ENCODE peak calls at places on chromosomes 12 and 14, in five cellular contexts. U is naive thymus-derived CD4-positive, alpha-beta T cell; Q is fibroblast of lung; F is cardiac muscle cell; P is CD4-positive, alpha-beta T cell. M is an unnamed sample.

GRCh38 chr12:128863957-128864356 is 10.7 kb downstream of the GLT1D1 start:
- DNase-seq in U (no peak), Q (no peak), F (no peak), P (no peak), M (no peak)

GRCh38 chr12:132262256-132263060 is 66.9 kb downstream of the GALNT9 start:
- DNase-seq in U (no peak), Q (no peak), F (no peak), P (no peak), M (no peak)

GRCh38 chr12:75539889-75540288 is 28.5 kb upstream of the KRR1 start:
- DNase-seq in U (no peak), Q (no peak), F (no peak), P (no peak), M (no peak)

GRCh38 chr14:28088125-28088524 is 678.5 kb upstream of the FOXG1 start:
- DNase-seq in U (no peak), Q (no peak), F (no peak), P (no peak), M (no peak)

GRCh38 chr12:122961551-122962329 is 4.5 kb downstream of the ABCB9 start:
- DNase-seq in U (no peak), Q (no peak), F (peak; percentile 38), P (no peak), M (no peak)

GRCh38 chr14:94100847-94101246 is 9.7 kb upstream of the IFI27 start:
- DNase-seq in U (no peak), Q (peak; percentile 56), F (peak; percentile 61), P (no peak), M (no peak)

GRCh38 chr14:92503756-92504491 is 9.7 kb upstream of the RIN3 start:
- DNase-seq in U (no peak), Q (peak; percentile 31), F (peak; percentile 65), P (no peak), M (no peak)

GRCh38 chr12:49540229-49541139 is 1.7 kb downstream of the KCNH3 start:
- DNase-seq in U (no peak), Q (no peak), F (no peak), P (no peak), M (no peak)

GRCh38 chr12:94329366-94329765 is 130.3 kb downstream of the CEP83 start:
- DNase-seq in U (no peak), Q (peak; percentile 31), F (peak; percentile 30), P (no peak), M (no peak)

GRCh38 chr14:91149462-91149861 is 35.6 kb downstream of the DGLUCY start:
- DNase-seq in U (no peak), Q (peak; percentile 100), F (peak; percentile 98), P (no peak), M (no peak)

GRCh38 chr12:53004582-53004981 is 1.7 kb upstream of the EIF4B start:
- DNase-seq in U (no peak), Q (peak; percentile 42), F (peak; percentile 43), P (no peak), M (peak; percentile 15)

GRCh38 chr12:100346660-100347059 is 10.2 kb upstream of the SLC17A8 start:
- DNase-seq in U (no peak), Q (no peak), F (peak; percentile 32), P (no peak), M (no peak)

GRCh38 chr12:116389990-116390655 is 112.6 kb upstream of the MED13L start:
- DNase-seq in U (no peak), Q (peak; percentile 96), F (peak; percentile 94), P (no peak), M (no peak)

GRCh38 chr14:52527052-52527451 is 25.3 kb downstream of the TXNDC16 start:
- DNase-seq in U (no peak), Q (no peak), F (no peak), P (no peak), M (no peak)

GRCh38 chr12:62581288-62582064 is 114.8 kb downstream of the MON2 start:
- DNase-seq in U (no peak), Q (peak; percentile 79), F (peak; percentile 78), P (no peak), M (no peak)

GRCh38 chr12:96471368-96472040 is 17.9 kb upstream of the CFAP54 start:
- DNase-seq in U (no peak), Q (peak; percentile 68), F (peak; percentile 57), P (no peak), M (no peak)

GRCh38 chr12:83318386-83318971 is 631.8 kb downstream of the TMTC2 start:
- DNase-seq in U (no peak), Q (peak; percentile 18), F (no peak), P (no peak), M (no peak)

GRCh38 chr12:130945793-130946492 is 7.8 kb upstream of the ADGRD1 start:
- DNase-seq in U (no peak), Q (peak; percentile 21), F (peak; percentile 83), P (no peak), M (no peak)

GRCh38 chr12:95998611-95999300 is 2.6 kb upstream of the HAL start:
- DNase-seq in U (no peak), Q (peak; percentile 69), F (peak; percentile 74), P (peak; percentile 6), M (peak; percentile 74)

GRCh38 chr12:100964026-100964425 is 169.4 kb downstream of the ANO4 start:
- DNase-seq in U (no peak), Q (no peak), F (no peak), P (no peak), M (no peak)

GRCh38 chr14:42469637-42470426 is 863.2 kb downstream of the LRFN5 start:
- DNase-seq in U (no peak), Q (peak; percentile 25), F (peak; percentile 1), P (no peak), M (no peak)

GRCh38 chr12:4270670-4271432 is 2.7 kb upstream of the CCND2 start:
- DNase-seq in U (peak; percentile 52), Q (peak; percentile 37), F (no peak), P (peak; percentile 17), M (peak; percentile 68)

GRCh38 chr12:85626031-85626781 is 210.0 kb downstream of the RASSF9 start:
- DNase-seq in U (no peak), Q (peak; percentile 86), F (peak; percentile 90), P (no peak), M (peak; percentile 16)

GRCh38 chr14:52400846-52401245 is 86.7 kb downstream of the PTGER2 start:
- DNase-seq in U (no peak), Q (no peak), F (no peak), P (no peak), M (peak; percentile 51)

GRCh38 chr12:33115716-33116115 is 219.1 kb upstream of the PKP2 start:
- DNase-seq in U (no peak), Q (no peak), F (no peak), P (no peak), M (no peak)

GRCh38 chr12:16189849-16190248 is 87.6 kb downstream of the SLC15A5 start:
- DNase-seq in U (no peak), Q (peak; percentile 53), F (peak; percentile 76), P (no peak), M (no peak)

GRCh38 chr12:58580095-58580494 is 340.2 kb downstream of the LRIG3 start:
- DNase-seq in U (no peak), Q (no peak), F (no peak), P (no peak), M (no peak)

GRCh38 chr12:307406-307805 is 44.8 kb upstream of the SLC6A13 start:
- DNase-seq in U (no peak), Q (no peak), F (no peak), P (no peak), M (no peak)

GRCh38 chr14:31241450-31242114 is 34.0 kb upstream of the HECTD1 start:
- DNase-seq in U (no peak), Q (peak; percentile 40), F (peak; percentile 52), P (no peak), M (no peak)

GRCh38 chr14:103520269-103520656 is 2.4 kb downstream of the CKB start:
- DNase-seq in U (no peak), Q (no peak), F (no peak), P (no peak), M (no peak)
- H3K27ac ChIP-seq in U (no peak overlapping the region), Q (no peak overlapping the region), F (no peak overlapping the region), P (no peak overlapping the region), M (no peak overlapping the region)

DNA sequence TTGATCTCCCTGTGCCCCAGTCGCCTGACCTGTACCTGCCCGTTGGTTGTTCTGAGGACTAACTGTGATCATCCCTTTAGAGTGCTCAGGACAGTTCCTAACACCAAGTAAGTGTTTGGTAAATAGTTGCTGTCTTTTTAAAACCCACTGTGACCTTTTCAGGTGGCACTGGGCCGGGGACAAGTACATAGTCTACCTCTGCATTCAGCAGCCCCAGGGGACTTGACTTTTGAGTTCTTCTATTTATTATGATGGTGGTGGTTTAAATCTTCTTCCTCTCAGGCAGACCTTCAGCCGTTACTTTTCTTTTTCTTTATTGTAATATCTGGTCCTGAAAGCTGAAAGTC is 38.8 kb downstream of the EVL start:
- DNase-seq in U (no peak), Q (no peak), F (no peak), P (no peak), M (no peak)
- H3K27ac ChIP-seq in U (peak overlapping the region; percentile 83), Q (no peak overlapping the region), F (no peak overlapping the region), P (peak overlapping the region; percentile 85), M (no peak overlapping the region)

GRCh38 chr12:6827982-6828670 is at the start of gene P3H3:
- DNase-seq in U (peak; percentile 55), Q (peak; percentile 54), F (peak; percentile 63), P (no peak), M (no peak)
- H3K27ac ChIP-seq in U (peak within 1 kb of the TSS; percentile 53), Q (peak within 1 kb of the TSS; percentile 90), F (peak within 1 kb of the TSS; percentile 75), P (no peak within 1 kb of the TSS), M (no peak within 1 kb of the TSS)

DNA sequence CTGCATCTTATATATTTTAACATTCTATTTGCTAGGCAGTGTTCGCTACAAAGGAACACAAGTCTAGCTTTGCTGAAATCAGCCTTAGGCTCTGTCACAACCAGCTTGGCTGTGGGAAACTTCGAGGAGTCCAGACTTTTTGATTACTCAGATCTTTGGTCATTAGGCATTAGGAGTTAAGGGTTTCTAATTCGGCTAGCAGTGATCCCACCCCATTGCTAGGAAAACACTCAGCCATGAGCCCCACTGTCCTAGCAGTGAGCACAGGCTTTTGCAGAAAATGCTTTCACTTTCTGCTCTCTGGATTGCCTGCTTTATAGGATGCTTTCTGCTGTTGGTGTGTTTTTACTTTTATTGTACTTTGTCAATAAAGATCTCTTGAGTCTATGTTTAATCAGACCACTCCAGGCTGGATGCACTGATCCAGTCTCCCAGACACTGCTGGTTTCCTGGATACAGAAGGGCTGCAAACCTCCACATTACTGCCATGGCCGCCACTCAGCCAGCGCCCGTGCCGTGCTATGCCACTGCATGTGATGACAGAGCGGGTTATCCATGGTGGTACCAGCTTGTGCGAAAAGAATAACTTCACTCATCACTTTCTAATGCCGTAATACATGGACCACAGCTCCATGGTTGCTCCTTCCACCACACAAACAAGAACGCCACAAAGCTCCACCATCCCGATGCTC is 41.0 kb upstream of the PYGL start:
- DNase-seq in U (no peak), Q (peak; percentile 11), F (peak; percentile 12), P (no peak), M (no peak)
- H3K27ac ChIP-seq in U (no peak overlapping the region), Q (no peak overlapping the region), F (no peak overlapping the region), P (no peak overlapping the region), M (no peak overlapping the region)

GRCh38 chr14:75648066-75648838 is 12.4 kb downstream of the ERG28 start:
- DNase-seq in U (no peak), Q (peak; percentile 96), F (peak; percentile 92), P (no peak), M (no peak)

GRCh38 chr14:75649773-75650172 is 10.9 kb downstream of the ERG28 start:
- DNase-seq in U (no peak), Q (no peak), F (no peak), P (no peak), M (no peak)

GRCh38 chr14:75649337-75649736 is 11.3 kb downstream of the ERG28 start:
- DNase-seq in U (no peak), Q (no peak), F (no peak), P (no peak), M (no peak)

GRCh38 chr14:75646762-75647161 is 13.9 kb downstream of the ERG28 start:
- DNase-seq in U (no peak), Q (no peak), F (no peak), P (no peak), M (no peak)

GRCh38 chr14:75647650-75648049 is 13.0 kb downstream of the ERG28 start:
- DNase-seq in U (no peak), Q (peak; percentile 76), F (peak; percentile 70), P (no peak), M (no peak)
- H3K27ac ChIP-seq in U (no peak overlapping the region), Q (peak overlapping the region; percentile 84), F (peak overlapping the region; percentile 89), P (no peak overlapping the region), M (no peak overlapping the region)

M was measured in HL-60.